ENCODE peak calls at places on chromosomes 5 and 9, in eight cellular contexts. A, H, N, F, U, R, B and Z are unnamed samples.

GRCh38 chr9:133323991-133324703 is 11.8 kb downstream of the SURF6 start:
- DNase-seq in A (no peak), H (no peak), N (no peak), F (no peak), U (no peak), R (no peak), B (peak), Z (no peak)

GRCh38 chr5:132493241-132493640 is 2.7 kb upstream of the IRF1 start:
- DNase-seq in A (no peak), H (no peak), N (no peak), F (peak), U (no peak), R (no peak), B (peak), Z (no peak)

GRCh38 chr9:107999011-107999410 is 509.4 kb upstream of the KLF4 start:
- DNase-seq in A (no peak), H (no peak), N (peak), F (no peak), U (no peak), R (no peak), B (no peak), Z (no peak)

GRCh38 chr5:173864126-173865075 is 23.7 kb upstream of the CPEB4 start:
- DNase-seq in A (no peak), H (peak), N (no peak), F (no peak), U (no peak), R (no peak), B (no peak), Z (no peak)

GRCh38 chr5:141732417-141732816 is 50.4 kb upstream of the ARAP3 start:
- DNase-seq in A (no peak), H (no peak), N (no peak), F (no peak), U (no peak), R (peak), B (no peak), Z (no peak)

GRCh38 chr9:117671468-117671867 is 32.7 kb upstream of the TLR4 start:
- DNase-seq in A (no peak), H (no peak), N (no peak), F (no peak), U (no peak), R (no peak), B (no peak), Z (no peak)

GRCh38 chr9:123450096-123450495 is 94.1 kb downstream of the CRB2 start:
- DNase-seq in A (peak), H (no peak), N (no peak), F (no peak), U (no peak), R (no peak), B (no peak), Z (no peak)

GRCh38 chr9:125462766-125463384 is 201.2 kb downstream of the GAPVD1 start:
- DNase-seq in A (no peak), H (no peak), N (peak), F (no peak), U (no peak), R (no peak), B (no peak), Z (no peak)

GRCh38 chr5:123181394-123181801 is 92.4 kb downstream of the PRDM6 start:
- DNase-seq in A (no peak), H (no peak), N (no peak), F (no peak), U (no peak), R (no peak), B (no peak), Z (no peak)

GRCh38 chr5:65199988-65200668 is 281.6 kb downstream of the ADAMTS6 start:
- DNase-seq in A (no peak), H (no peak), N (no peak), F (no peak), U (no peak), R (no peak), B (no peak), Z (no peak)

GRCh38 chr9:110114086-110114887 is 93.7 kb downstream of the C9orf152 start:
- DNase-seq in A (no peak), H (no peak), N (no peak), F (no peak), U (no peak), R (no peak), B (no peak), Z (no peak)
- H3K27ac ChIP-seq in A (no peak), H (no peak), N (no peak), F (peak), U (no peak), R (no peak), B (no peak), Z (no peak)

DNA sequence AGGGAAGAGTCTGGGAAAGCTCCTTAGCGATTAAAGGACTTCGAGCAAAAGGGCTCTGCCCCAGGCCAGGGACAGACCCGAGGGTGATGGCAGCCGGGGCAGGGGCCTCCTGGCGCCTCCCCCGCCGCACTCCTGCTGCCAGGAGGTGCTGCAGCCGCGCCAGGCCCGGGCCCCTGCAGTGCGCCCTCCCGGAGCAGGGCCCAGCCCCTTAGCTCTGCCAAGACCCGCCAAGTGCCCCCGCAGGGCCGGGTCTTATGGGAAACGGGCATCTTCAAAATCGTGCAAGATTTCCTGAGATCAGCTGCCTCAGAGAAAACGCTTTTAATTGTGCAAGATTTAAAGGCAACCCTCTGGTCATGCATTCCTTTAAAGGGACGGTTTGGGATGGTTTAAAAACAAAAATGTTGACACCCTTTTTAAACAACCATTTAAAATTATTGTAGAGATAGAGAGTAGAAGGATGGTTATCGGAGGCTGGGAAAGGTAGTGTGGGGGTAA is 52.4 kb downstream of the CDC14B start:
- DNase-seq in A (no peak), H (no peak), N (no peak), F (peak), U (no peak), R (peak), B (no peak), Z (peak)
- TF ChIP-seq CTCF in A (no peak), H (no peak), N (no peak), F (no peak), U (no peak), R (no peak), B (no peak), Z (no peak)

DNA sequence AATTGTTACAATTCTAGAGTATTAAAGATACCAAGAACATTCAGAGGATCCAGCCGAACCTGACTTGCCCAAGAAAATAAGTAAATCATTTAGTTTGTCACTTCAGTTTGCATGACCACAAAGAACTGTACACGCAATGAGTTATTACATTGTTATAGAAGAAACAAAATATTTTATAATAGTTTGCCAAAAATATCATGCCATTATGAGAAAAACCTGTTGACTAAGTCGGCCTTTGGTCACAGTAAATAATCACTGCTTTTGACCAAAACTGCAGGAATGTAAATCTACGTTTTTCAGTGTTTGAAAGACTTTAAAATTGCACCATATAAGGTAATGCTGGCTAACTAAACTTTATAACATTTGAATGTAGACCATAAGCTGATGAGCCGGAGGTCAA is 27.9 kb downstream of the TRIO start:
- DNase-seq in A (no peak), H (no peak), N (no peak), F (no peak), U (no peak), R (no peak), B (no peak), Z (no peak)
- H3K27ac ChIP-seq in A (no peak), H (no peak), N (no peak), F (no peak), U (no peak), R (no peak), B (no peak), Z (no peak)

DNA sequence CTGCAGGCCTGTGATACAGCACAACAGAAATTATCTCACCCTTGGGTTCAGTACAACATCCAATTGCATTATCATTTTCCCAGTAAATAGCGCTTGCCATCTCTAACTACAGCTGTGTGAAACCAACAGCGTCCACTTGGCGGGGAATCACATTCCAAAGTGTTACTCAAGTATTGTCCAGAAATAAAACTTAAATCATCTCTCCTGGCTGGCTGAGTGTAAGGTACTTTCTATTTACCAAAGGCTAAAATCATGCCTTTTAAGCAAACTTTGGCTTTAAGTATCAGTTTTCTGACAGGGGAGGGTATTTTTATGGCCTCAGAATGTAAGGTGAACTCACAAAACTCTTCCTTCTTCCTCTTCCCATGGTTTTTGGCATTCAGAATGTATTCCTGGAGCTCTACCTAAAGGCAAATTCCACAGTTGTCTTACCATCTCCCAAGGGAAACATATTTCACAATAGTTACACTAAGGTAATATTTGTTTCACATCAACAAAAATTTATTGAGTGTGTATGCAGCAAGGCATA is 205.6 kb upstream of the MPDZ start:
- DNase-seq in A (no peak), H (peak), N (no peak), F (peak), U (peak), R (no peak), B (peak), Z (no peak)
- TF ChIP-seq CTCF in A (no peak), H (peak), N (no peak), F (no peak), U (no peak), R (no peak), B (no peak), Z (no peak)

GRCh38 chr9:127856094-127856740 is 1.8 kb upstream of the ENG start:
- DNase-seq in A (no peak), H (no peak), N (no peak), F (no peak), U (no peak), R (peak), B (no peak), Z (no peak)
- H3K27ac ChIP-seq in A (no peak), H (peak), N (no peak), F (peak), U (no peak), R (no peak), B (peak), Z (no peak)